ENCODE peak calls at places on chromosomes 2 and 18, in four cellular contexts. A, S, I and F are unnamed samples.
A peak's percentile ranks its signal among the peaks of the same experiment; 100 is the strongest.

GRCh38 chr2:177799531-177799930 is 273.0 kb downstream of the PDE11A start:
- DNase-seq in A (peak; percentile 12), S (no peak), I (no peak), F (no peak)

GRCh38 chr2:45852450-45853150 is 201.1 kb downstream of the PRKCE start:
- DNase-seq in A (no peak), S (no peak), I (no peak), F (no peak)

GRCh38 chr2:127226132-127226519 is 6.0 kb upstream of the CYP27C1 start:
- DNase-seq in A (no peak), S (no peak), I (no peak), F (no peak)

GRCh38 chr2:57959380-57959779 is 87.2 kb upstream of the VRK2 start:
- DNase-seq in A (no peak), S (no peak), I (no peak), F (no peak)

GRCh38 chr18:13775058-13775457 is 48.6 kb downstream of the RNMT start:
- DNase-seq in A (no peak), S (no peak), I (no peak), F (no peak)

GRCh38 chr2:72719416-72719815 is 106.4 kb downstream of the EXOC6B start:
- DNase-seq in A (peak; percentile 49), S (no peak), I (no peak), F (no peak)

GRCh38 chr2:60550151-60550983 is 3.1 kb downstream of the BCL11A start:
- DNase-seq in A (peak; percentile 82), S (peak; percentile 89), I (peak; percentile 42), F (peak; percentile 36)

GRCh38 chr2:202018950-202019349 is 14.7 kb upstream of the FZD7 start:
- DNase-seq in A (peak; percentile 67), S (no peak), I (no peak), F (no peak)

GRCh38 chr2:11203480-11203879 is 48.2 kb downstream of the SLC66A3 start:
- DNase-seq in A (peak; percentile 69), S (no peak), I (no peak), F (no peak)

GRCh38 chr2:234694244-234695013 is 197.5 kb upstream of the ARL4C start:
- DNase-seq in A (peak; percentile 95), S (no peak), I (no peak), F (no peak)

GRCh38 chr2:185919155-185919554 is 180.6 kb downstream of the FSIP2 start:
- DNase-seq in A (no peak), S (no peak), I (no peak), F (no peak)

GRCh38 chr2:219176818-219177593 is at the start of gene CNPPD1:
- DNase-seq in A (peak; percentile 65), S (peak; percentile 88), I (peak; percentile 87), F (peak; percentile 48)

GRCh38 chr18:43590182-43590903 is 313.1 kb upstream of the SYT4 start:
- DNase-seq in A (no peak), S (no peak), I (no peak), F (no peak)

GRCh38 chr2:38731684-38732221 is 19.4 kb downstream of the SRSF7 start:
- DNase-seq in A (no peak), S (peak; percentile 54), I (no peak), F (no peak)

GRCh38 chr2:40625849-40626248 is 174.0 kb upstream of the SLC8A1 start:
- DNase-seq in A (peak; percentile 90), S (no peak), I (no peak), F (no peak)

GRCh38 chr2:10333247-10333613 is 30.5 kb downstream of the HPCAL1 start:
- DNase-seq in A (no peak), S (no peak), I (no peak), F (no peak)

GRCh38 chr2:85111819-85112281 is 21.3 kb upstream of the TCF7L1 start:
- DNase-seq in A (peak; percentile 73), S (no peak), I (no peak), F (no peak)

DNA sequence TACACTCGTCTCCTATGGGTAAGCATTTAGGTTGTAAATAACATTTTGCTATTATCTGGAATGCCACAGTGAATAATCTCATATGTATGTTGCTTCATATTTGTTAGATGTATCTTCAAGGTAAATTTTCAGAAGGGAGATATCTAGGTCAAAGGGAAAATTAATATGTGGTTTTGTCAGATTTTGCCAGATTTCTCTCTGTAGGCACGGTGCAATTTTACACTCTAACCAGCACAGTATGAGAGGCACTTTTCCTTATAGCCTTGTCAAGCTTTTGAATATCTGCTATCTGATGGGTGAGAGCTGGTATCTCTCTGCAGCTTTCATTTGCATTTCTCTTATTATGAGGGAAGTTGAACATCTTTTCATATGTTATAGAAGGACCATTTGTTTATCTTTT is 175.7 kb upstream of the PGAP1 start:
- DNase-seq in A (no peak), S (no peak), I (no peak), F (no peak)
- H3K27me3 ChIP-seq in A (no peaks in the 10 kb centered on the region), S (no peaks in the 10 kb centered on the region), I (no peaks in the 10 kb centered on the region), F (no peaks in the 10 kb centered on the region)

GRCh38 chr18:21069468-21069867 is 42.1 kb downstream of the ROCK1 start:
- DNase-seq in A (no peak), S (no peak), I (no peak), F (no peak)

GRCh38 chr18:21063011-21063410 is 48.6 kb downstream of the ROCK1 start:
- DNase-seq in A (no peak), S (no peak), I (no peak), F (no peak)

GRCh38 chr18:21064347-21064746 is 47.3 kb downstream of the ROCK1 start:
- DNase-seq in A (peak; percentile 37), S (no peak), I (no peak), F (no peak)
- TF ChIP-seq POLR2A in A (no peak), S (no peak), I (no peak), F (no peak)

DNA sequence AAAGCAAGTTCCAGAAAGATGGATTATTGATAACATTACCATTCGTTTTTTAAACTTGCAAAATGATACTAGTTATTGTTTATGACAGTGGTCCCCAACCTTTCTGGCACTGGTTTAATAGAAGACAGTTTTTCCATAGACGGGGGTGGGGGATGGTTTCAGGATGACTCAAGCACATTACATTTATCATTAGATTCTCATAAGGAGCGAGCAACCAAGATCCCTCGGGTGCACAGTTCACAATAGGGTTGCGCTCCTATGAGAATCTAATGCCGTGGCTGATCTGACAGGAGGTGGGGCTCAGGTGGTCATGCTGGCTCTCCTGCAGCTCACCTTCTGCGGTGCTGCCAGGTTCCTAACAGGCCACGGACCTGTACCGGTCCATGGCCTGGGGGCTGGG is 86.2 kb downstream of the BCL2 start:
- DNase-seq in A (no peak), S (no peak), I (no peak), F (no peak)
- H3K4me1 ChIP-seq in A (peaks cover 4% of the 10 kb centered on the region), S (peaks cover 28% of the 10 kb centered on the region), I (peaks cover 26% of the 10 kb centered on the region), F (peaks cover 11% of the 10 kb centered on the region)

DNA sequence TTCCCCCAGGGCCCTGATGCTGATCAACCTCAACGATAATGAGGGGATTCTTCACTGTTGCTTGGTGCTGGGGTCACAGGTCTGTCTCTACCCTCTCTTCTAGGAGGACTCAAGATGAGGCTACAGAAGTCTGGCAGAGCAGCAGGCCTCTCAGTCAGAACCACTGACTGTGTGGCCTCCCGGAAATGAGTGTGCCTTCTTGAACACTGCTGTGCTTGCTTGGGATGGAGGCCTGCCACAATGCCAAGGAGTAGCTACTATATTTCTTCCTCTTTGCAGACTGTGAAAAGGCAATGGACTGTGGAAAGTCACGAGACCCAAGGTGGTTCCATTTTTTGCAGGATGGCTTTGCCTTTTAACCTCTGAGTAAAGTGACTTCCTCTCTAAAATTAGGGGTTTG is 5.8 kb upstream of the HOXD1 start:
- DNase-seq in A (no peak), S (no peak), I (no peak), F (no peak)
- H3K27me3 ChIP-seq in A (peaks cover 48% of the 10 kb centered on the region), S (peaks cover 3% of the 10 kb centered on the region), I (peaks cover 25% of the 10 kb centered on the region), F (peaks cover 99% of the 10 kb centered on the region)

GRCh38 chr18:57666818-57667497 is 45.3 kb upstream of the NARS1 start:
- DNase-seq in A (peak; percentile 74), S (no peak), I (peak; percentile 22), F (no peak)
- TF ChIP-seq POLR2A in A (no peak), S (no peak), I (no peak), F (no peak)

GRCh38 chr2:230447455-230448451 is 31.8 kb downstream of the SP100 start:
- DNase-seq in A (no peak), S (no peak), I (no peak), F (no peak)

GRCh38 chr2:230447036-230447435 is 31.0 kb downstream of the SP100 start:
- DNase-seq in A (no peak), S (no peak), I (no peak), F (no peak)

GRCh38 chr2:230443540-230443939 is 27.5 kb downstream of the SP100 start:
- DNase-seq in A (peak; percentile 78), S (no peak), I (no peak), F (no peak)

GRCh38 chr2:230441188-230441897 is 25.3 kb downstream of the SP100 start:
- DNase-seq in A (peak; percentile 73), S (no peak), I (peak; percentile 22), F (peak; percentile 11)

DNA sequence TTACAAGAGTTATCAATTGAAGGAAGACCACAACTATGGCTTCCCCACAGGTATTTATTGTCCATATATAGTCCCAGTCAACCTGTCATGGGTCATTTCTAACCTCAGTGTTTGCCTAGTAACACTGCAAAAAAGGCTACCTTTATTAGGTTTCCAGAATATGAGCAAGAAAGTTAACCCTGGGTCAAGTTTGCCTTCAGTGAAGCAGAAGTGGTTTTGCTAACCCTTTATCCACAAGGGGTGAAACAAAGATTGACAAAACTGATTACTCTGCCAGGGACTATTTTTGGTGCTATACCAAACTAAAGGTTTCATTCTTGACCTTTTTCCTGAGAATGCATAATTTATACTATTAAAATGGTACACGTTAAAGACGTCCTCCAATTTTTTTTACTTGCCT is 28.8 kb downstream of the SP100 start:
- DNase-seq in A (no peak), S (no peak), I (no peak), F (no peak)
- H3K4me1 ChIP-seq in A (peaks cover 6% of the 10 kb centered on the region), S (peaks cover 39% of the 10 kb centered on the region), I (no peaks in the 10 kb centered on the region), F (no peaks in the 10 kb centered on the region)

GRCh38 chr2:192197387-192197786 is 2.7 kb upstream of the TMEFF2 start:
- DNase-seq in A (no peak), S (no peak), I (no peak), F (no peak)

GRCh38 chr2:192195548-192196418 is 1.1 kb upstream of the TMEFF2 start:
- DNase-seq in A (peak; percentile 15), S (peak; percentile 47), I (no peak), F (no peak)

GRCh38 chr2:192194866-192195547 is at the start of gene TMEFF2:
- DNase-seq in A (peak; percentile 83), S (peak; percentile 88), I (peak; percentile 16), F (no peak)

GRCh38 chr2:192194065-192194865 is 468 bp downstream of the TMEFF2 start:
- DNase-seq in A (peak; percentile 39), S (peak; percentile 51), I (peak; percentile 10), F (no peak)

DNA sequence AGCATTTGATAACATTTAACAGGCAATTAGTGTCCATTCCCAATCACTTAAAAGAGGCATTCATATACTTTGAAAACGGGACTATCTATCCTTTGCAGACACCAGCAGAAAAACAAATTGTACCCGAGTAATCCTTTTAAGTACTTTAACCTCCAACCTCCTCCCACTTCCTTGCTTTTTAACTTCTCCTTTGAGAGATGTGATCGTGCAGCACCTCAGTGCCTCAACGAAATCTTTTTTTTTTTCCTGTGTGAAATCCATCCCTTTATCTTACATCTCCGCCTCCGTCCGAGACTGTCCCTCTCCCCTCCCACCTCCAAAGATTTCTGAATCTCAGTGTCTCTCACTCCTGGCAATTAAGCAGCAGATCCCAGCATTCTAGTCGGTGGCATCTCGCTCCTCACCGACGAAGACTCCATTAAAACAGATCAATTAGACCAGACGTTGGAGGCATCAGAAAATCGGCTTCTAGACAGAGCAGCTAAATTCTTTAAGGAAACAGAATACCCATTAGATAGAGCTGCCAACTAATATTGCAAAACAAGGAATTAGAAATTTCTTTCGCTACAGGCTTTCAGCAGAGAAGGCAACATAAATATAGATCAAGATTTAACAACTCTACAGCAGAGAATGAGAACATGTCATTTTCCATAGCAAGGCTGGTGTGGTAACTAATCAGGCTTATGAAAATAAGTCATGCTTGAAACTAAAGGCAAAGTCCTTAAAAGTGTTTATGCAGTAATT is 1.9 kb upstream of the TMEFF2 start:
- DNase-seq in A (no peak), S (no peak), I (no peak), F (no peak)
- H3K27me3 ChIP-seq in A (peaks cover 53% of the 10 kb centered on the region), S (peaks cover 54% of the 10 kb centered on the region), I (peaks cover 55% of the 10 kb centered on the region), F (peaks cover 31% of the 10 kb centered on the region)

GRCh38 chr18:51821610-51822009 is 518.4 kb upstream of the DCC start:
- DNase-seq in A (no peak), S (no peak), I (no peak), F (no peak)
- TF ChIP-seq POLR2A in A (no peak), S (no peak), I (no peak), F (no peak)